ENCODE peak calls at places on chromosomes 13 and 19, in seven cellular contexts. D, C, F, R, S, K and U are unnamed samples.
A peak's percentile ranks its signal among the peaks of the same experiment; 100 is the strongest.

GRCh38 chr19:2863818-2864217 is 3.3 kb upstream of the ZNF556 start:
- DNase-seq in D (no peak), C (no peak), F (no peak), R (no peak), S (no peak), K (no peak), U (no peak)

GRCh38 chr19:32405431-32406160 is at the start of gene DPY19L3:
- DNase-seq in D (peak; percentile 59), C (peak; percentile 97), F (peak; percentile 84), R (peak; percentile 77), S (peak; percentile 98), K (peak; percentile 78), U (peak; percentile 55)

GRCh38 chr19:45682908-45683307 is 8.8 kb downstream of the SNRPD2 start:
- DNase-seq in D (no peak), C (no peak), F (no peak), R (no peak), S (no peak), K (no peak), U (no peak)

GRCh38 chr13:112715715-112716460 is 26.1 kb downstream of the ATP11A start:
- DNase-seq in D (no peak), C (no peak), F (no peak), R (no peak), S (peak; percentile 78), K (no peak), U (no peak)

GRCh38 chr19:55703790-55704215 is 28.8 kb downstream of the EPN1 start:
- DNase-seq in D (peak; percentile 14), C (no peak), F (no peak), R (no peak), S (peak; percentile 90), K (peak; percentile 4), U (no peak)

GRCh38 chr13:113527272-113527958 is 36.9 kb upstream of the DCUN1D2 start:
- DNase-seq in D (no peak), C (no peak), F (no peak), R (no peak), S (no peak), K (no peak), U (no peak)

GRCh38 chr19:13929340-13929739 is 8.9 kb downstream of the PODNL1 start:
- DNase-seq in D (no peak), C (no peak), F (no peak), R (no peak), S (no peak), K (no peak), U (no peak)

GRCh38 chr13:43686557-43686956 is 100.2 kb downstream of the ENOX1 start:
- DNase-seq in D (peak; percentile 8), C (peak; percentile 77), F (peak; percentile 49), R (no peak), S (no peak), K (no peak), U (peak; percentile 83)

GRCh38 chr13:48727252-48728011 is 73.7 kb downstream of the CYSLTR2 start:
- DNase-seq in D (peak; percentile 71), C (peak; percentile 69), F (no peak), R (no peak), S (no peak), K (no peak), U (no peak)

GRCh38 chr13:113489171-113489548 is 1.4 kb downstream of the DCUN1D2 start:
- DNase-seq in D (no peak), C (no peak), F (no peak), R (no peak), S (peak; percentile 91), K (no peak), U (no peak)

GRCh38 chr13:26967119-26968038 is 204.2 kb downstream of the USP12 start:
- DNase-seq in D (no peak), C (peak; percentile 72), F (peak; percentile 24), R (no peak), S (no peak), K (no peak), U (no peak)

GRCh38 chr19:51366999-51367564 is 894 bp upstream of the ETFB start:
- DNase-seq in D (no peak), C (peak; percentile 50), F (no peak), R (no peak), S (no peak), K (no peak), U (no peak)

GRCh38 chr19:4580021-4580901 is 20.8 kb upstream of the SEMA6B start:
- DNase-seq in D (no peak), C (no peak), F (no peak), R (no peak), S (peak; percentile 88), K (no peak), U (no peak)
- H3K4me3 ChIP-seq in D (peak overlapping the region; percentile 67), C (peak overlapping the region; percentile 22), F (no peak overlapping the region), R (peak overlapping the region; percentile 62), S (peak overlapping the region; percentile 58), K (peak overlapping the region; percentile 78), U (peak overlapping the region; percentile 24)

GRCh38 chr13:85286081-85286480 is 513.1 kb downstream of the SLITRK6 start:
- DNase-seq in D (no peak), C (no peak), F (no peak), R (no peak), S (no peak), K (no peak), U (no peak)

GRCh38 chr13:85284349-85284748 is 514.9 kb downstream of the SLITRK6 start:
- DNase-seq in D (no peak), C (no peak), F (no peak), R (no peak), S (no peak), K (no peak), U (no peak)

GRCh38 chr13:85278851-85279250 is 520.4 kb downstream of the SLITRK6 start:
- DNase-seq in D (no peak), C (no peak), F (no peak), R (no peak), S (no peak), K (no peak), U (no peak)

GRCh38 chr13:85287528-85287927 is 511.7 kb downstream of the SLITRK6 start:
- DNase-seq in D (no peak), C (no peak), F (no peak), R (no peak), S (no peak), K (no peak), U (no peak)

GRCh38 chr13:85283408-85283807 is 515.8 kb downstream of the SLITRK6 start:
- DNase-seq in D (no peak), C (no peak), F (no peak), R (no peak), S (no peak), K (no peak), U (no peak)
- TF ChIP-seq CTCF in D (no peak), C (no peak), F (no peak), R (no peak), S (no peak), K (no peak), U (no peak)

DNA sequence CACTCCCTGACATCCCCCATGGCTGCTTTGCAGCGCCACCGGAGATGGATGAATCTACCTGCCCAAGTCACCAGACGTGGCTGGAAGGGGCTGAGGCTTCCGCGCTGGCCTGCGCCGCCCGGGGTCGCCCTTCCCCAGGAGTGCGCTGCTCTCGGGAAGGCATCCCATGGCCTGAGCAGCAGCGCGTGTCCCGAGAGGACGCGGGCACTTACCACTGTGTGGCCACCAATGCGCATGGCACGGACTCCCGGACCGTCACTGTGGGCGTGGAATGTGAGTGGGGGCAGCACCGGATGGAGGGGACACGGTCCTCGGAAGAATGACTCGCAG is 4.6 kb downstream of the ICAM5 start:
- DNase-seq in D (no peak), C (peak; percentile 27), F (no peak), R (no peak), S (peak; percentile 88), K (no peak), U (no peak)
- H3K4me3 ChIP-seq in D (no peak overlapping the region), C (no peak overlapping the region), F (no peak overlapping the region), R (no peak overlapping the region), S (no peak overlapping the region), K (no peak overlapping the region), U (no peak overlapping the region)

GRCh38 chr19:29699861-29700260 is 15.2 kb downstream of the C19orf12 start:
- DNase-seq in D (no peak), C (no peak), F (no peak), R (no peak), S (no peak), K (no peak), U (no peak)
- TF ChIP-seq CTCF in D (no peak), C (no peak), F (no peak), R (no peak), S (no peak), K (no peak), U (no peak)

DNA sequence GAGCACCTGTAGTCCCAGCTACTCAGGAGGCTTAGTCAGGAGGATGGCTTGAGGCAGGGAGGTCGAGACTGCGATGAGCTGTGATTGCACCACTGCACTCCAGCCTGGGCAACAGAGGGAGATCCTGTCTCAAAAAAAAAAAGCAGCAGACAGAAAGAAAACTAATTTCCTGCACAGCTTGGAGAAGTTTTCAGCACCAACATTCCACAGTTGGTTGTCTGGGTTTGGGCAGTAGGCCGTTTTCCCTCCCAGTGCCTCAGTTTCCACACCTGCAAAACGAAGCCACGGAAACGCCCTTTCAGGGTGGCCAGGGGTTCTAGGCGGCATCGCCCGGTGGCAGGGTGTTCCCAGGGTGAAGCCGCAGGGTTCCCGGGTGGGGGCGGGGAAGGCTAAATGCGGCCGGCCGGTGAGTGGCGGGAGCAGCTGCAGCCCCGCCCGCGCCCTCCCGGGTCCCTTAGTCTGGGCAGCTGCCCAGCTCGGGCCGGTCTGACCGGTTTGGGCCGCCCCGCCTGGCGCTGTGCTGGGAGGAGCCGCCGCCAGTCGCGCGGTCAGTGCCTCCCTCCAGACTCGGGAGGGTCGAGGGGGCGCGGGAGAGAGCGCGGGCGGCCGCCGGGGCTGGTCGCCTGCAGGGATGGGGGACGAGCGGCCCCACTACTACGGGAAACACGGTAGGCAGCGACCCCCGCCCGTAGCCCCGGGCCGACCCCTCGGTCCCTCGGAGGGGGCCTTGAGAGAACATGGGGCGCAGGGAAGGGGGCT is at the start of gene SLC44A2:
- DNase-seq in D (no peak), C (peak; percentile 89), F (no peak), R (no peak), S (peak; percentile 93), K (peak; percentile 38), U (no peak)
- H3K4me3 ChIP-seq in D (peak within 1 kb of the TSS; percentile 64), C (peak within 1 kb of the TSS; percentile 58), F (peak within 1 kb of the TSS; percentile 62), R (peak within 1 kb of the TSS; percentile 89), S (peak within 1 kb of the TSS; percentile 75), K (peak within 1 kb of the TSS; percentile 92), U (peak within 1 kb of the TSS; percentile 65)

GRCh38 chr19:6238256-6238642 is 41.5 kb downstream of the MLLT1 start:
- DNase-seq in D (no peak), C (no peak), F (no peak), R (no peak), S (no peak), K (no peak), U (no peak)
- TF ChIP-seq CTCF in D (peak; percentile 14), C (no peak), F (no peak), R (no peak), S (no peak), K (no peak), U (no peak)

DNA sequence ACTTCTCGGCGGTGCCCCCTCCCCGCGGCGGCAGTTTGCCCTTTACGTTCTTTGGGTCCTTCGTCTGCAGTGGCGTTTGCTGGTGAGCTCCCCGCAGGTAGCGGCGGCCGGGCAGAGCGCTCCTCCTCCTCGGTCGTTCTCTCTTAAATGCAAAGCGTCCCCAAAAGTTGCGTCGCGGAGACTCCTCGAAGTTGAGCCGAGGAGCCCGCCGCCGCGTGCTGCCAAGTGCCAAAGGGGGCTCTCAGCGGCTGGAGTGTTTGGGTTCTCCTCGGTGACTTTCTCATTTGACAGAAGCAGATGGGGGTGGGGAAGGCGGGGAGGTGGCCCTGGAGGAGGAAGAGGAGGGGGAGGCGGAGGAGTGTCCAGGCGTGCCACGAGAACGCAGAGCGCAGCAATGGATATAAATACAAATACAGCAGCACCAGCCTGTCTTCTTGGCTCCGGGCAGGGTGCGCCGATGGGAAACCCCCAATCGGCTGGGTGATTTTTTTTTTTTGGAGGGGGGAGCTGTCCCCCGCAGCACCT is at the start of gene SOX21:
- DNase-seq in D (no peak), C (no peak), F (no peak), R (no peak), S (peak; percentile 78), K (no peak), U (no peak)
- H3K4me3 ChIP-seq in D (peak within 1 kb of the TSS; percentile 24), C (peak within 1 kb of the TSS; percentile 13), F (no peak within 1 kb of the TSS), R (peak within 1 kb of the TSS; percentile 70), S (peak within 1 kb of the TSS; percentile 85), K (no peak within 1 kb of the TSS), U (no peak within 1 kb of the TSS)